ENCODE peak calls at places on chromosomes 5 and 9, in six cellular contexts. One of them, this sample, is unnamed.

GRCh38 chr5:132224721-132225120 is 2.9 kb downstream of the P4HA2 start:
- DNase-seq in fibroblast of the aortic adventitia: no peak
- DNase-seq in iPS-NIHi11: no peak
- DNase-seq in AG09319: peak
- DNase-seq in activated T-helper 2 cell treated with anti-CD3 and anti-CD28 coated beads, Interferon-gamma antibody, Interleukin-2, Interleukin-4, amounts not matched to agents 10 μg/mL and 5 μg/mL and 100 μg/mL, durations not matched to agents 14 hours and 24 hours and 36 hours: no peak
- DNase-seq in mesenchymal stem cell: peak
- DNase-seq in this sample: peak

GRCh38 chr5:41695920-41696582 is 174.2 kb downstream of the OXCT1 start:
- DNase-seq in fibroblast of the aortic adventitia: peak
- DNase-seq in activated T-helper 2 cell treated with anti-CD3 and anti-CD28 coated beads, Interferon-gamma antibody, Interleukin-2, Interleukin-4, amounts not matched to agents 10 μg/mL and 5 μg/mL and 100 μg/mL, durations not matched to agents 14 hours and 24 hours and 36 hours: no peak
- DNase-seq in iPS-NIHi11: no peak
- DNase-seq in AG09319: no peak
- DNase-seq in mesenchymal stem cell: peak
- DNase-seq in this sample: no peak

GRCh38 chr9:109381011-109381729 is 60.3 kb upstream of the EPB41L4B start:
- DNase-seq in fibroblast of the aortic adventitia: no peak
- DNase-seq in iPS-NIHi11: no peak
- DNase-seq in AG09319: no peak
- DNase-seq in mesenchymal stem cell: no peak
- DNase-seq in activated T-helper 2 cell treated with anti-CD3 and anti-CD28 coated beads, Interferon-gamma antibody, Interleukin-2, Interleukin-4, amounts not matched to agents 10 μg/mL and 5 μg/mL and 100 μg/mL, durations not matched to agents 14 hours and 24 hours and 36 hours: no peak
- DNase-seq in this sample: no peak

GRCh38 chr5:14178671-14179211 is 35.6 kb downstream of the TRIO start:
- DNase-seq in fibroblast of the aortic adventitia: peak
- DNase-seq in mesenchymal stem cell: peak
- DNase-seq in activated T-helper 2 cell treated with anti-CD3 and anti-CD28 coated beads, Interferon-gamma antibody, Interleukin-2, Interleukin-4, amounts not matched to agents 10 μg/mL and 5 μg/mL and 100 μg/mL, durations not matched to agents 14 hours and 24 hours and 36 hours: no peak
- DNase-seq in AG09319: no peak
- DNase-seq in iPS-NIHi11: peak
- DNase-seq in this sample: peak

GRCh38 chr9:123828449-123828848 is 101.5 kb downstream of the DENND1A start:
- DNase-seq in fibroblast of the aortic adventitia: no peak
- DNase-seq in AG09319: no peak
- DNase-seq in iPS-NIHi11: no peak
- DNase-seq in mesenchymal stem cell: peak
- DNase-seq in activated T-helper 2 cell treated with anti-CD3 and anti-CD28 coated beads, Interferon-gamma antibody, Interleukin-2, Interleukin-4, amounts not matched to agents 10 μg/mL and 5 μg/mL and 100 μg/mL, durations not matched to agents 14 hours and 24 hours and 36 hours: no peak
- DNase-seq in this sample: no peak

GRCh38 chr9:81902601-81903000 is 25.6 kb upstream of the SPATA31D4 start:
- DNase-seq in AG09319: no peak
- DNase-seq in iPS-NIHi11: no peak
- DNase-seq in mesenchymal stem cell: no peak
- DNase-seq in fibroblast of the aortic adventitia: peak
- DNase-seq in activated T-helper 2 cell treated with anti-CD3 and anti-CD28 coated beads, Interferon-gamma antibody, Interleukin-2, Interleukin-4, amounts not matched to agents 10 μg/mL and 5 μg/mL and 100 μg/mL, durations not matched to agents 14 hours and 24 hours and 36 hours: no peak
- DNase-seq in this sample: no peak

GRCh38 chr9:14030350-14030823 is 283.6 kb downstream of the NFIB start:
- DNase-seq in activated T-helper 2 cell treated with anti-CD3 and anti-CD28 coated beads, Interferon-gamma antibody, Interleukin-2, Interleukin-4, amounts not matched to agents 10 μg/mL and 5 μg/mL and 100 μg/mL, durations not matched to agents 14 hours and 24 hours and 36 hours: no peak
- DNase-seq in iPS-NIHi11: no peak
- DNase-seq in mesenchymal stem cell: peak
- DNase-seq in AG09319: no peak
- DNase-seq in fibroblast of the aortic adventitia: peak
- DNase-seq in this sample: peak

GRCh38 chr5:167678457-167678856 is 613.0 kb upstream of the WWC1 start:
- DNase-seq in AG09319: no peak
- DNase-seq in iPS-NIHi11: no peak
- DNase-seq in activated T-helper 2 cell treated with anti-CD3 and anti-CD28 coated beads, Interferon-gamma antibody, Interleukin-2, Interleukin-4, amounts not matched to agents 10 μg/mL and 5 μg/mL and 100 μg/mL, durations not matched to agents 14 hours and 24 hours and 36 hours: no peak
- DNase-seq in mesenchymal stem cell: no peak
- DNase-seq in fibroblast of the aortic adventitia: no peak
- DNase-seq in this sample: no peak

GRCh38 chr5:52892242-52892878 is 96.8 kb upstream of the ITGA2 start:
- DNase-seq in activated T-helper 2 cell treated with anti-CD3 and anti-CD28 coated beads, Interferon-gamma antibody, Interleukin-2, Interleukin-4, amounts not matched to agents 10 μg/mL and 5 μg/mL and 100 μg/mL, durations not matched to agents 14 hours and 24 hours and 36 hours: no peak
- DNase-seq in iPS-NIHi11: no peak
- DNase-seq in AG09319: no peak
- DNase-seq in fibroblast of the aortic adventitia: no peak
- DNase-seq in mesenchymal stem cell: no peak
- DNase-seq in this sample: no peak

GRCh38 chr5:102341918-102342317 is 45.8 kb upstream of the SLCO4C1 start:
- DNase-seq in fibroblast of the aortic adventitia: peak
- DNase-seq in mesenchymal stem cell: peak
- DNase-seq in activated T-helper 2 cell treated with anti-CD3 and anti-CD28 coated beads, Interferon-gamma antibody, Interleukin-2, Interleukin-4, amounts not matched to agents 10 μg/mL and 5 μg/mL and 100 μg/mL, durations not matched to agents 14 hours and 24 hours and 36 hours: no peak
- DNase-seq in AG09319: no peak
- DNase-seq in iPS-NIHi11: no peak
- DNase-seq in this sample: no peak

GRCh38 chr5:55308254-55308836 is 556 bp downstream of the MTREX start:
- DNase-seq in mesenchymal stem cell: peak
- DNase-seq in AG09319: no peak
- DNase-seq in fibroblast of the aortic adventitia: peak
- DNase-seq in iPS-NIHi11: peak
- DNase-seq in activated T-helper 2 cell treated with anti-CD3 and anti-CD28 coated beads, Interferon-gamma antibody, Interleukin-2, Interleukin-4, amounts not matched to agents 10 μg/mL and 5 μg/mL and 100 μg/mL, durations not matched to agents 14 hours and 24 hours and 36 hours: peak
- DNase-seq in this sample: peak

This sample was measured in AG10803.